ENCODE peak calls at places on chromosomes 11 and 22, in seven cellular contexts. One of them, this sample, is unnamed.

GRCh38 chr22:41976961-41977566 is 7.8 kb downstream of the SEPTIN3 start:
- DNase-seq in right atrium auricular region: no peak
- DNase-seq in A549: no peak
- DNase-seq in HFF-Myc: no peak
- DNase-seq in lower leg skin: no peak
- DNase-seq in A673: no peak
- DNase-seq in heart right ventricle: no peak
- DNase-seq in this sample: no peak

GRCh38 chr11:119615003-119615878 is 113.8 kb downstream of the NECTIN1 start:
- DNase-seq in right atrium auricular region: no peak
- DNase-seq in A549: peak; percentile 65
- DNase-seq in HFF-Myc: peak; percentile 56
- DNase-seq in lower leg skin: no peak
- DNase-seq in A673: peak; percentile 75
- DNase-seq in heart right ventricle: no peak
- DNase-seq in this sample: no peak

GRCh38 chr11:56659755-56660154 is 3.7 kb upstream of the OR5AR1 start:
- DNase-seq in right atrium auricular region: no peak
- DNase-seq in A549: no peak
- DNase-seq in HFF-Myc: no peak
- DNase-seq in lower leg skin: no peak
- DNase-seq in A673: no peak
- DNase-seq in heart right ventricle: no peak
- DNase-seq in this sample: no peak

GRCh38 chr22:38707346-38707745 is 1.6 kb downstream of the GTPBP1 start:
- DNase-seq in right atrium auricular region: no peak
- DNase-seq in A549: peak; percentile 66
- DNase-seq in HFF-Myc: peak; percentile 25
- DNase-seq in lower leg skin: no peak
- DNase-seq in A673: no peak
- DNase-seq in heart right ventricle: no peak
- DNase-seq in this sample: no peak

GRCh38 chr11:111910637-111911562 is 670 bp downstream of the CRYAB start:
- DNase-seq in right atrium auricular region: no peak
- DNase-seq in A549: no peak
- DNase-seq in HFF-Myc: no peak
- DNase-seq in lower leg skin: no peak
- DNase-seq in A673: no peak
- DNase-seq in heart right ventricle: no peak
- DNase-seq in this sample: no peak

GRCh38 chr11:8717876-8718753 is 35.5 kb downstream of the RPL27A start:
- DNase-seq in right atrium auricular region: peak; percentile 76
- DNase-seq in A549: no peak
- DNase-seq in HFF-Myc: peak; percentile 77
- DNase-seq in lower leg skin: no peak
- DNase-seq in A673: peak; percentile 37
- DNase-seq in heart right ventricle: peak; percentile 39
- DNase-seq in this sample: no peak

GRCh38 chr22:38849816-38850215 is 6.0 kb upstream of the NPTXR start:
- DNase-seq in right atrium auricular region: no peak
- DNase-seq in A549: no peak
- DNase-seq in HFF-Myc: no peak
- DNase-seq in lower leg skin: no peak
- DNase-seq in A673: no peak
- DNase-seq in heart right ventricle: no peak
- DNase-seq in this sample: no peak

GRCh38 chr11:46389450-46390330 is 1.9 kb downstream of the CHRM4 start:
- DNase-seq in right atrium auricular region: no peak
- DNase-seq in A549: peak; percentile 92
- DNase-seq in HFF-Myc: no peak
- DNase-seq in lower leg skin: peak; percentile 94
- DNase-seq in A673: peak; percentile 94
- DNase-seq in heart right ventricle: peak; percentile 74
- DNase-seq in this sample: no peak

GRCh38 chr11:59097113-59097708 is 9.8 kb upstream of the FAM111B start:
- DNase-seq in right atrium auricular region: peak; percentile 64
- DNase-seq in A549: no peak
- DNase-seq in HFF-Myc: peak; percentile 7
- DNase-seq in lower leg skin: no peak
- DNase-seq in A673: peak; percentile 78
- DNase-seq in heart right ventricle: peak; percentile 23
- DNase-seq in this sample: no peak

GRCh38 chr11:88326112-88326511 is 11.4 kb downstream of the CTSC start:
- DNase-seq in right atrium auricular region: no peak
- DNase-seq in A549: no peak
- DNase-seq in HFF-Myc: no peak
- DNase-seq in lower leg skin: no peak
- DNase-seq in A673: no peak
- DNase-seq in heart right ventricle: no peak
- DNase-seq in this sample: no peak

GRCh38 chr11:33665666-33666065 is 35.0 kb downstream of the C11orf91 start:
- DNase-seq in right atrium auricular region: peak; percentile 23
- DNase-seq in A549: no peak
- DNase-seq in HFF-Myc: no peak
- DNase-seq in lower leg skin: no peak
- DNase-seq in A673: no peak
- DNase-seq in heart right ventricle: no peak
- DNase-seq in this sample: no peak

GRCh38 chr11:120646206-120646605 is 134.7 kb downstream of the GRIK4 start:
- DNase-seq in right atrium auricular region: no peak
- DNase-seq in A549: no peak
- DNase-seq in HFF-Myc: no peak
- DNase-seq in lower leg skin: no peak
- DNase-seq in A673: no peak
- DNase-seq in heart right ventricle: no peak
- DNase-seq in this sample: no peak

GRCh38 chr11:41996558-41996957 is 537.1 kb upstream of the LRRC4C start:
- DNase-seq in right atrium auricular region: no peak
- DNase-seq in A549: no peak
- DNase-seq in HFF-Myc: no peak
- DNase-seq in lower leg skin: no peak
- DNase-seq in A673: peak; percentile 43
- DNase-seq in heart right ventricle: no peak
- DNase-seq in this sample: no peak

GRCh38 chr22:41560095-41560487 is 719 bp upstream of the CSDC2 start:
- DNase-seq in right atrium auricular region: no peak
- DNase-seq in A549: no peak
- DNase-seq in HFF-Myc: no peak
- DNase-seq in lower leg skin: no peak
- DNase-seq in A673: no peak
- DNase-seq in heart right ventricle: no peak
- DNase-seq in this sample: no peak

GRCh38 chr22:37330200-37331033 is 48.1 kb downstream of the CYTH4 start:
- DNase-seq in right atrium auricular region: no peak
- DNase-seq in A549: peak; percentile 79
- DNase-seq in HFF-Myc: peak; percentile 74
- DNase-seq in lower leg skin: no peak
- DNase-seq in A673: peak; percentile 83
- DNase-seq in heart right ventricle: no peak
- DNase-seq in this sample: no peak

GRCh38 chr11:122505304-122506006 is 150.1 kb upstream of the UBASH3B start:
- DNase-seq in right atrium auricular region: peak; percentile 95
- DNase-seq in A549: peak; percentile 41
- DNase-seq in HFF-Myc: peak; percentile 80
- DNase-seq in lower leg skin: peak; percentile 96
- DNase-seq in A673: peak; percentile 88
- DNase-seq in heart right ventricle: peak; percentile 74
- DNase-seq in this sample: peak; percentile 82

GRCh38 chr11:62556102-62556871 is 9.7 kb upstream of the AHNAK start:
- DNase-seq in right atrium auricular region: peak; percentile 97
- DNase-seq in A549: peak; percentile 99
- DNase-seq in HFF-Myc: peak; percentile 97
- DNase-seq in lower leg skin: peak; percentile 98
- DNase-seq in A673: peak; percentile 91
- DNase-seq in heart right ventricle: peak; percentile 84
- DNase-seq in this sample: peak; percentile 76

GRCh38 chr22:25744694-25745093 is 2.7 kb downstream of the MYO18B start:
- DNase-seq in right atrium auricular region: no peak
- DNase-seq in A549: no peak
- DNase-seq in HFF-Myc: no peak
- DNase-seq in lower leg skin: no peak
- DNase-seq in A673: no peak
- DNase-seq in heart right ventricle: no peak
- DNase-seq in this sample: no peak

GRCh38 chr22:25742918-25743708 is 1.1 kb downstream of the MYO18B start:
- DNase-seq in right atrium auricular region: no peak
- DNase-seq in A549: no peak
- DNase-seq in HFF-Myc: no peak
- DNase-seq in lower leg skin: no peak
- DNase-seq in A673: no peak
- DNase-seq in heart right ventricle: no peak
- DNase-seq in this sample: no peak

GRCh38 chr22:25745341-25746011 is 3.5 kb downstream of the MYO18B start:
- DNase-seq in right atrium auricular region: no peak
- DNase-seq in A549: no peak
- DNase-seq in HFF-Myc: no peak
- DNase-seq in lower leg skin: no peak
- DNase-seq in A673: no peak
- DNase-seq in heart right ventricle: no peak
- DNase-seq in this sample: no peak

GRCh38 chr22:25739659-25740344 is 2.2 kb upstream of the MYO18B start:
- DNase-seq in right atrium auricular region: no peak
- DNase-seq in A549: no peak
- DNase-seq in HFF-Myc: no peak
- DNase-seq in lower leg skin: no peak
- DNase-seq in A673: no peak
- DNase-seq in heart right ventricle: no peak
- DNase-seq in this sample: no peak

GRCh38 chr22:25741692-25742626 is at the start of gene MYO18B:
- DNase-seq in right atrium auricular region: peak; percentile 81
- DNase-seq in A549: no peak
- DNase-seq in HFF-Myc: no peak
- DNase-seq in lower leg skin: no peak
- DNase-seq in A673: no peak
- DNase-seq in heart right ventricle: peak; percentile 70
- DNase-seq in this sample: no peak
- TF ChIP-seq CTCF in right atrium auricular region: no peak
- TF ChIP-seq CTCF in A549: no peak
- TF ChIP-seq CTCF in HFF-Myc: no peak
- TF ChIP-seq CTCF in lower leg skin: no peak
- TF ChIP-seq CTCF in A673: no peak
- TF ChIP-seq CTCF in heart right ventricle: no peak
- TF ChIP-seq CTCF in this sample: no peak

GRCh38 chr22:20774882-20775281 is 969 bp downstream of the SERPIND1 start:
- DNase-seq in right atrium auricular region: no peak
- DNase-seq in A549: no peak
- DNase-seq in HFF-Myc: no peak
- DNase-seq in lower leg skin: no peak
- DNase-seq in A673: no peak
- DNase-seq in heart right ventricle: no peak
- DNase-seq in this sample: no peak

GRCh38 chr22:20776624-20777405 is 2.9 kb downstream of the SERPIND1 start:
- DNase-seq in right atrium auricular region: no peak
- DNase-seq in A549: no peak
- DNase-seq in HFF-Myc: no peak
- DNase-seq in lower leg skin: no peak
- DNase-seq in A673: no peak
- DNase-seq in heart right ventricle: no peak
- DNase-seq in this sample: no peak

GRCh38 chr22:20775342-20775895 is 1.5 kb downstream of the SERPIND1 start:
- DNase-seq in right atrium auricular region: no peak
- DNase-seq in A549: no peak
- DNase-seq in HFF-Myc: no peak
- DNase-seq in lower leg skin: no peak
- DNase-seq in A673: no peak
- DNase-seq in heart right ventricle: no peak
- DNase-seq in this sample: no peak

GRCh38 chr22:20773793-20774212 is at the start of gene SERPIND1:
- DNase-seq in right atrium auricular region: no peak
- DNase-seq in A549: no peak
- DNase-seq in HFF-Myc: no peak
- DNase-seq in lower leg skin: no peak
- DNase-seq in A673: no peak
- DNase-seq in heart right ventricle: no peak
- DNase-seq in this sample: no peak

DNA sequence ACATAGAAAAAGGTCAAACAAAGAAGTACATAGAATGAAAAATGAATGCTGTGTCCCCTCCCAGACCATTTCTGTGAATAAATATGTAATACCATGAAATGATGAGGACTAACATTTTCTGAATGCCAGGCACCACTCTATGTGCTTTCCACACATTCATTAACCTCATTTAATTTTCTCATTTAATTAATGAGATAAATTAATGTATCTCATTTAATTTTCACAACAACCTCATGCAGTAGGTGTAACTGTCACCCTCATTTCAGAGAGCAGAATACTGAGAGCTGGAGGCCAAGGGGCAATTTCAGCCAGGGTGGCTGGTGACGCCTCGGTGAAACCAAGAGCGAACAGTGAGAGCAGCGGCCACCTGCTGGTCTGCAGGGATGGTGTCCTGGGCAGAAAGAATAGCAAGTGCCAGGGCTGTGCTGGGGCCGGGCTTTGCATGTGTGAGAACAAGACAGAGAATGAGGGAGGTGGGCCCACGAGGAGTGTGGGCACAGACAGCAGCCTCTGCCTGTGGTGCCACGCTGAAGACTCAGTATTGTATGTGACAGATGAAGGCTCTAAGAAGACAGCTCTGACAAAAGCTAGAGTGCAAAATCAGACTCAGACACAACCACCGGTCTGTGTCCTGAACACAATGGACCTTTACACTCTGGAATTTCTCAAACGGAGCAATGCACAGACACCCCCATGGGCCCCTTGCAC is 1.8 kb upstream of the SERPIND1 start:
- DNase-seq in right atrium auricular region: no peak
- DNase-seq in A549: no peak
- DNase-seq in HFF-Myc: no peak
- DNase-seq in lower leg skin: no peak
- DNase-seq in A673: no peak
- DNase-seq in heart right ventricle: no peak
- DNase-seq in this sample: no peak
- TF ChIP-seq CTCF in right atrium auricular region: peak; percentile 21
- TF ChIP-seq CTCF in A549: no peak
- TF ChIP-seq CTCF in HFF-Myc: peak; percentile 10
- TF ChIP-seq CTCF in lower leg skin: no peak
- TF ChIP-seq CTCF in A673: peak; percentile 17
- TF ChIP-seq CTCF in heart right ventricle: no peak
- TF ChIP-seq CTCF in this sample: peak; percentile 62

DNA sequence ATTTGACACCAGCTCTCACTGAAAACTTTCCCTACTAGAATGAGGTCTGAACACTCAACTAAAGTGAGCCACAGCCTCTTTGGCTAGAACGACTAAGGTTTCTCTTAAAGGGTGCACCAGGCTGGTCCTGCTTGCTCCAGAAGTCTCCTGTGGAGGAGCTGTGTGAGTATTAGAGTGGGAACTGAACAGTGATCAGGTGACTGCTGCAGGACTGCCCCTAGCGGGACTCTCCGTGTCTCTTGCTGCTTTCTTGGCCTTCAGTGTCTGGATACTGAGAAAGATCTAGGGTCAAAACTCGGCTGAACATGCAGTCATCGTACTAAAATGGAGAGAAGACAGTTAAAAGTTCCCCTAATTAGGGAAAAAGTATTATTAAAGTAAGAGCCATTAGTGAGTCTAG is 34.6 kb downstream of the FAM118A start:
- DNase-seq in right atrium auricular region: no peak
- DNase-seq in A549: peak; percentile 28
- DNase-seq in HFF-Myc: no peak
- DNase-seq in lower leg skin: no peak
- DNase-seq in A673: no peak
- DNase-seq in heart right ventricle: no peak
- DNase-seq in this sample: no peak
- TF ChIP-seq CTCF in right atrium auricular region: no peak
- TF ChIP-seq CTCF in A549: no peak
- TF ChIP-seq CTCF in HFF-Myc: no peak
- TF ChIP-seq CTCF in lower leg skin: no peak
- TF ChIP-seq CTCF in A673: no peak
- TF ChIP-seq CTCF in heart right ventricle: no peak
- TF ChIP-seq CTCF in this sample: peak; percentile 23

GRCh38 chr22:35684270-35684700 is 33.4 kb upstream of the APOL5 start:
- DNase-seq in right atrium auricular region: no peak
- DNase-seq in A549: no peak
- DNase-seq in HFF-Myc: no peak
- DNase-seq in lower leg skin: no peak
- DNase-seq in A673: peak; percentile 69
- DNase-seq in heart right ventricle: no peak
- DNase-seq in this sample: no peak
- TF ChIP-seq CTCF in right atrium auricular region: peak; percentile 52
- TF ChIP-seq CTCF in A549: no peak
- TF ChIP-seq CTCF in HFF-Myc: peak; percentile 41
- TF ChIP-seq CTCF in lower leg skin: no peak
- TF ChIP-seq CTCF in A673: peak; percentile 66
- TF ChIP-seq CTCF in heart right ventricle: peak; percentile 10
- TF ChIP-seq CTCF in this sample: no peak

This sample was measured in type B pancreatic cell.